ENCODE peak calls at places on chromosomes 5 and 9, in five cellular contexts. J is CD4-positive, alpha-beta memory T cell; Y is CD8-positive, alpha-beta memory T cell; V is activated T-helper 9 cell treated with anti-CD3 and anti-CD28 coated beads, Interleukin-2, amount 50 U/mL, for 16 hours; C is left kidney. P is an unnamed sample.

GRCh38 chr9:131310833-131311554 is 21.5 kb downstream of the PLPP7 start:
- DNase-seq in J (peak), Y (peak), V (peak), C (no peak), P (peak)

GRCh38 chr5:135546912-135547311 is 11.1 kb upstream of the NEUROG1 start:
- DNase-seq in J (no peak), Y (no peak), V (no peak), C (no peak), P (no peak)

GRCh38 chr9:33159760-33160127 is 7.4 kb downstream of the B4GALT1 start:
- DNase-seq in J (peak), Y (peak), V (peak), C (peak), P (peak)

GRCh38 chr5:83503662-83504061 is 32.1 kb downstream of the VCAN start:
- DNase-seq in J (no peak), Y (no peak), V (no peak), C (no peak), P (no peak)

GRCh38 chr5:90956511-90956910 is 397.9 kb downstream of the ADGRV1 start:
- DNase-seq in J (no peak), Y (no peak), V (no peak), C (no peak), P (no peak)

GRCh38 chr9:35859995-35860348 is 10.2 kb downstream of the OR13J1 start:
- DNase-seq in J (no peak), Y (no peak), V (no peak), C (peak), P (no peak)

GRCh38 chr5:122368845-122369244 is 56.8 kb downstream of the SNCAIP start:
- DNase-seq in J (no peak), Y (no peak), V (no peak), C (peak), P (no peak)

GRCh38 chr5:179732918-179733763 is 519 bp downstream of the MAML1 start:
- DNase-seq in J (no peak), Y (peak), V (peak), C (peak), P (no peak)

GRCh38 chr9:86573886-86574285 is 219.7 kb upstream of the TUT7 start:
- DNase-seq in J (no peak), Y (no peak), V (no peak), C (no peak), P (no peak)

GRCh38 chr9:12958279-12958678 is 183.5 kb downstream of the LURAP1L start:
- DNase-seq in J (no peak), Y (no peak), V (no peak), C (no peak), P (no peak)

GRCh38 chr9:123656565-123656964 is 273.4 kb downstream of the DENND1A start:
- DNase-seq in J (no peak), Y (no peak), V (no peak), C (no peak), P (no peak)

GRCh38 chr5:150627731-150628545 is 12.5 kb upstream of the SYNPO start:
- DNase-seq in J (no peak), Y (no peak), V (no peak), C (no peak), P (no peak)

GRCh38 chr9:127504887-127505251 is 53.6 kb downstream of the LRSAM1 start:
- DNase-seq in J (no peak), Y (no peak), V (no peak), C (no peak), P (no peak)

GRCh38 chr9:133999866-134000265 is 7.7 kb upstream of the VAV2 start:
- DNase-seq in J (no peak), Y (no peak), V (no peak), C (no peak), P (no peak)

GRCh38 chr9:74120470-74120869 is 376.7 kb upstream of the RORB start:
- DNase-seq in J (no peak), Y (no peak), V (no peak), C (no peak), P (no peak)

GRCh38 chr5:103450333-103451061 is 112.1 kb downstream of the NUDT12 start:
- DNase-seq in J (no peak), Y (no peak), V (no peak), C (no peak), P (no peak)

GRCh38 chr5:125717209-125717608 is 706.0 kb upstream of the GRAMD2B start:
- DNase-seq in J (no peak), Y (no peak), V (no peak), C (no peak), P (no peak)

GRCh38 chr5:71475788-71476384 is 20.4 kb downstream of the BDP1 start:
- DNase-seq in J (peak), Y (no peak), V (no peak), C (peak), P (no peak)

GRCh38 chr9:17082343-17082742 is 52.5 kb upstream of the CNTLN start:
- DNase-seq in J (no peak), Y (no peak), V (no peak), C (peak), P (no peak)

GRCh38 chr5:146722361-146722779 is 156.2 kb downstream of the PPP2R2B start:
- DNase-seq in J (no peak), Y (no peak), V (no peak), C (no peak), P (no peak)

GRCh38 chr9:22913518-22913917 is 466.9 kb downstream of the DMRTA1 start:
- DNase-seq in J (no peak), Y (no peak), V (no peak), C (no peak), P (no peak)

GRCh38 chr9:95383198-95383673 is 65.7 kb upstream of the FANCC start:
- DNase-seq in J (no peak), Y (no peak), V (no peak), C (no peak), P (no peak)

GRCh38 chr9:70485273-70485858 is 70.9 kb upstream of the KLF9 start:
- DNase-seq in J (no peak), Y (no peak), V (no peak), C (no peak), P (no peak)

GRCh38 chr5:163809480-163809879 is 304.1 kb downstream of the MAT2B start:
- DNase-seq in J (no peak), Y (no peak), V (no peak), C (peak), P (no peak)

GRCh38 chr5:71828641-71829040 is 109.6 kb downstream of the CARTPT start:
- DNase-seq in J (no peak), Y (no peak), V (no peak), C (no peak), P (no peak)

GRCh38 chr9:130448035-130448624 is 3.4 kb downstream of the ASS1 start:
- DNase-seq in J (no peak), Y (no peak), V (no peak), C (no peak), P (no peak)